ENCODE peak calls at places on chromosomes 11 and 22, in six cellular contexts. Y is psoas muscle, G is A549, A is cardiac muscle cell, E is neuronal stem cell, S is BE2C. F is an unnamed sample. For H3K9me3, the result is how much of the 10 kb centered on the place peaks cover.

GRCh38 chr11:83061883-83062282 is 9.8 kb downstream of the RAB30 start:
- DNase-seq in Y (no peak), G (no peak), A (no peak), E (no peak), S (no peak), F (no peak)

GRCh38 chr11:66974724-66975402 is at the start of gene C11orf86:
- DNase-seq in Y (no peak), G (no peak), A (no peak), E (no peak), S (no peak), F (no peak)

GRCh38 chr11:88709567-88709966 is 356.2 kb downstream of the GRM5 start:
- DNase-seq in Y (no peak), G (no peak), A (no peak), E (no peak), S (no peak), F (no peak)

GRCh38 chr22:41914611-41915034 is 251 bp downstream of the SHISA8 start:
- DNase-seq in Y (no peak), G (no peak), A (no peak), E (no peak), S (no peak), F (no peak)

GRCh38 chr11:11818529-11819121 is 23.1 kb upstream of the USP47 start:
- DNase-seq in Y (no peak), G (no peak), A (no peak), E (no peak), S (no peak), F (no peak)

GRCh38 chr22:49768961-49769690 is 58.5 kb downstream of the BRD1 start:
- DNase-seq in Y (peak), G (no peak), A (peak), E (no peak), S (peak), F (peak)

GRCh38 chr22:22316589-22316988 is 72.0 kb downstream of the VPREB1 start:
- DNase-seq in Y (no peak), G (no peak), A (no peak), E (no peak), S (no peak), F (no peak)

GRCh38 chr22:49193348-49193747 is 634.3 kb downstream of the BRD1 start:
- DNase-seq in Y (no peak), G (no peak), A (no peak), E (no peak), S (no peak), F (peak)

GRCh38 chr22:36860821-36861659 is at the start of gene NCF4:
- DNase-seq in Y (peak), G (no peak), A (no peak), E (no peak), S (no peak), F (peak)

GRCh38 chr11:83568474-83568873 is 282.3 kb upstream of the CCDC90B start:
- DNase-seq in Y (no peak), G (no peak), A (no peak), E (no peak), S (no peak), F (no peak)

GRCh38 chr22:39212721-39213376 is 31.9 kb downstream of the PDGFB start:
- DNase-seq in Y (no peak), G (peak), A (peak), E (no peak), S (no peak), F (no peak)

GRCh38 chr11:117992136-117992535 is 5.9 kb downstream of the IL10RA start:
- DNase-seq in Y (no peak), G (no peak), A (no peak), E (no peak), S (no peak), F (no peak)
- H3K4me3 ChIP-seq in Y (no peak), G (no peak), A (no peak), E (no peak), S (no peak), F (no peak)

GRCh38 chr11:130278745-130279144 is 36.0 kb downstream of the ZBTB44 start:
- DNase-seq in Y (no peak), G (no peak), A (peak), E (no peak), S (no peak), F (no peak)

GRCh38 chr11:130282111-130282510 is 32.6 kb downstream of the ZBTB44 start:
- DNase-seq in Y (no peak), G (no peak), A (no peak), E (no peak), S (no peak), F (no peak)

GRCh38 chr11:130272336-130272735 is 42.4 kb downstream of the ZBTB44 start:
- DNase-seq in Y (no peak), G (no peak), A (no peak), E (no peak), S (no peak), F (no peak)

GRCh38 chr11:130278151-130278550 is 36.6 kb downstream of the ZBTB44 start:
- DNase-seq in Y (no peak), G (no peak), A (no peak), E (no peak), S (no peak), F (no peak)
- H3K9me3 ChIP-seq in Y (under half), G (under half), A (under half), E (under half), S (under half), F (under half)

DNA sequence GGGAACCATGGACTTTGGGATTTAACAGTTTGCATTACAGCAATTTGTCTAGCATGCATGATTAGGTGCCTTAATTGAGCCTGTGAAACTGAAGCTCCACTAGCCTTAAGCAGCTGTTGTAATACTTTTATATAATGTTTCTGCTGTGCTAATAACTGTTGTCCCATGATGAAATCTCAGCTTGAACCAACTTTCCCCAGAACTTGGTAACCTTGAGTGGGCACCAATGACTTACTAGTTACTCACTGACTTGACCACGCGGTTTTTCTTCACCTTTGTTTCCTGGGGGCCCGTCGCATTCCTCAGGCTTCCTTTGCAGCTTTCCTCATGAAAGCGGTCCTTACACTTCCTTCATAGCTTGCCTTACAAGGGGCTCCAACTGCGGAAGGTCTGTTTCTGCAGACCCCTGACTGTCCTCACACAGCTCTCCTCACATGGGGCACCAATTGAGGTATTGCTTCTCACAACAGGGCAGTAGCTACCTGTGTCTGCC is 11.2 kb upstream of the GLYATL1 start:
- DNase-seq in Y (no peak), G (no peak), A (no peak), E (peak), S (no peak), F (no peak)
- H3K4me3 ChIP-seq in Y (no peak), G (no peak), A (peak), E (peak), S (no peak), F (no peak)

DNA sequence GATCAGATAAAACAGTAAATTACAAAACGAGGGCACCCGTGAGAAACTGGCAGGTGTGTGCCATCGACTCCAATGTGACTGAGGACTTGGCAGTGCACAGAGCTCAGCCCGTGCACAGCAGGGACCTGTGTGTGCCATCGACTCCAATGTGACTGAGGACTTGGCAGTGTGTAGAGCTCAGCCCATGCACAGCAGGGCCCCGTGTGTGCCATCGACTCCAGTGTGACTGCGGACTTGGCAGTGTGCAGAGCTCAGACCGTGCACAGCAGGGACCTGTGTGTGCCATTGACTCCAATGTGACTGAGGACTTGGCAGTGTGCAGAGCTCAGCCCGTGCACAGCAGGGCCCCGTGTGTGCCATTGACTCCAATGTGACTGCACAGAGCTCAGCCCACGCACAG is 347.3 kb upstream of the B3GAT1 start:
- DNase-seq in Y (no peak), G (no peak), A (no peak), E (no peak), S (no peak), F (no peak)
- H3K9me3 ChIP-seq in Y (under half), G (under half), A (under half), E (under half), S (under half), F (under half)

GRCh38 chr11:73313652-73314051 is 5.6 kb downstream of the ARHGEF17 start:
- DNase-seq in Y (no peak), G (no peak), A (no peak), E (no peak), S (no peak), F (no peak)
- H3K4me3 ChIP-seq in Y (peak), G (no peak), A (no peak), E (no peak), S (no peak), F (no peak)

DNA sequence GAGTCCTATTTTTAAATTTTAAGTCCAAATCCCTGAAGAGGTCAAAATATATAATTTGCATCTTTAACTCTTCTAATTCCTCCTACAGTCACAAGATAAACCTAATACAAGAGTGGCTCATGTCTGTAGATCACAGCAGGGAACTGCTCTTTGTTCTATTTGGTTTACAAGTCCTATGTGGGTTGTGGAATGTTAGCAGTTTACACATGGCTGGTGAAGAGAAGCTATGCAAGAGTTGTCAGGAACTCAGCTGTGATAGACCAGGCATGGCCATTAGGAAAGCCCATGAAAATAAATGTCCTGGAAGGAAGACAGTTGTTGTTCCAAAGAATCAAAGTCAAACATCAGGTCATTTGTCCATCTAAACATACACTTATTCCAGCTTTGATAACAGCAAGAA is 312.4 kb upstream of the PITPNB start:
- DNase-seq in Y (no peak), G (no peak), A (peak), E (peak), S (no peak), F (no peak)
- H3K9me3 ChIP-seq in Y (under half), G (under half), A (under half), E (under half), S (under half), F (under half)

GRCh38 chr11:69950120-69950519 is 128.0 kb upstream of the ANO1 start:
- DNase-seq in Y (no peak), G (peak), A (no peak), E (no peak), S (peak), F (no peak)

GRCh38 chr11:69951821-69952590 is 126.1 kb upstream of the ANO1 start:
- DNase-seq in Y (no peak), G (no peak), A (no peak), E (no peak), S (no peak), F (no peak)

GRCh38 chr11:69948256-69949141 is 129.3 kb upstream of the FGF3 start:
- DNase-seq in Y (no peak), G (peak), A (no peak), E (no peak), S (peak), F (no peak)

GRCh38 chr11:69949327-69949726 is 128.8 kb upstream of the ANO1 start:
- DNase-seq in Y (no peak), G (peak), A (peak), E (no peak), S (peak), F (peak)

GRCh38 chr11:69950621-69951020 is 127.5 kb upstream of the ANO1 start:
- DNase-seq in Y (no peak), G (no peak), A (no peak), E (no peak), S (no peak), F (no peak)
- H3K4me3 ChIP-seq in Y (no peak), G (no peak), A (no peak), E (no peak), S (no peak), F (no peak)

DNA sequence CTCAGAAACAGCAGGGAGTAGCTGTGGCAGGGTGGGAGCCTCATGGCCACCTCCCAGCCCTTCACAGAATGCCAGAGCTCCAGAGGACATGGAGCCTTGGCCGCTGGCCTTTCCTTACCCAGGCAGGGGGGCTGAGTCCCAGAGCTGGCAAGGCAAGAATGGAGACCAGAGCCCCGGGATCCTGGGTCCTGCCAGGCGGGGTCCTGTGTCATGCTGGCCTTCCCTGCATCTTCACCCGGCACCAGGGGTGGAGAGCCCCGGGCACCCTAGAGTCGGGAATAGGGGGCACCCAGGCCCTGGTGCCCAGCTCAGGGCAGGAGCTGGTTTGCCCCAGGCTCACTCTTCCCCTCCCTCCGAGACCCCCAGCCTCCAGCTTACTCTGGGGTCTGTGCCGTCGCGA is 519.9 kb downstream of the TBC1D22A start:
- DNase-seq in Y (no peak), G (no peak), A (no peak), E (no peak), S (no peak), F (no peak)
- H3K9me3 ChIP-seq in Y (under half), G (under half), A (under half), E (under half), S (under half), F (under half)